ENCODE peak calls at places on chromosomes 3 and 15, in seven cellular contexts. H, T, M, A, J, Y and O are unnamed samples.
A peak's percentile ranks its signal among the peaks of the same experiment; 100 is the strongest.

GRCh38 chr3:142568393-142569017 is 10.0 kb downstream of the ATR start:
- DNase-seq in H (no peak), T (no peak), M (no peak), A (no peak), J (peak; percentile 37), Y (no peak), O (no peak)

GRCh38 chr3:138206196-138206595 is 19.1 kb downstream of the ARMC8 start:
- DNase-seq in H (no peak), T (no peak), M (no peak), A (no peak), J (no peak), Y (no peak), O (no peak)

GRCh38 chr3:183764854-183765731 is 60.3 kb downstream of the MAP6D1 start:
- DNase-seq in H (peak; percentile 73), T (no peak), M (no peak), A (peak; percentile 23), J (no peak), Y (no peak), O (no peak)

GRCh38 chr3:66542153-66542552 is 41.3 kb upstream of the LRIG1 start:
- DNase-seq in H (no peak), T (no peak), M (no peak), A (no peak), J (no peak), Y (no peak), O (no peak)

GRCh38 chr3:61057491-61057890 is 193.8 kb downstream of the FHIT start:
- DNase-seq in H (no peak), T (no peak), M (no peak), A (no peak), J (no peak), Y (no peak), O (no peak)

GRCh38 chr3:86996261-86996955 is 5.5 kb upstream of the VGLL3 start:
- DNase-seq in H (peak; percentile 32), T (no peak), M (no peak), A (no peak), J (no peak), Y (no peak), O (no peak)

GRCh38 chr3:7285502-7285901 is 424.6 kb downstream of the GRM7 start:
- DNase-seq in H (peak; percentile 44), T (no peak), M (no peak), A (no peak), J (peak; percentile 29), Y (peak; percentile 9), O (no peak)

GRCh38 chr15:82999905-83000671 is 11.4 kb downstream of the C15orf40 start:
- DNase-seq in H (peak; percentile 76), T (peak; percentile 51), M (peak; percentile 46), A (peak; percentile 68), J (peak; percentile 58), Y (peak; percentile 28), O (peak; percentile 77)

GRCh38 chr3:131903988-131904415 is 130.8 kb downstream of the CPNE4 start:
- DNase-seq in H (peak; percentile 94), T (no peak), M (peak; percentile 79), A (no peak), J (no peak), Y (no peak), O (no peak)

GRCh38 chr3:194087995-194088841 is 47.7 kb upstream of the HES1 start:
- DNase-seq in H (no peak), T (peak; percentile 38), M (no peak), A (no peak), J (no peak), Y (no peak), O (no peak)

GRCh38 chr3:51798561-51798960 is 19.5 kb upstream of the IQCF6 start:
- DNase-seq in H (no peak), T (no peak), M (no peak), A (no peak), J (peak; percentile 52), Y (no peak), O (no peak)

GRCh38 chr3:8313591-8314298 is 187.9 kb upstream of the LMCD1 start:
- DNase-seq in H (no peak), T (no peak), M (no peak), A (no peak), J (no peak), Y (no peak), O (no peak)

GRCh38 chr3:139689122-139689521 is 11.3 kb upstream of the NMNAT3 start:
- DNase-seq in H (no peak), T (no peak), M (no peak), A (no peak), J (peak; percentile 95), Y (no peak), O (no peak)

GRCh38 chr3:40116478-40117162 is 192.9 kb upstream of the EIF1B start:
- DNase-seq in H (peak; percentile 53), T (no peak), M (no peak), A (no peak), J (no peak), Y (no peak), O (no peak)

GRCh38 chr15:66925721-66926120 is 139.7 kb upstream of the SMAD3 start:
- DNase-seq in H (no peak), T (no peak), M (no peak), A (no peak), J (no peak), Y (no peak), O (no peak)

GRCh38 chr3:24123596-24123995 is 178.5 kb downstream of the NR1D2 start:
- DNase-seq in H (peak; percentile 50), T (no peak), M (peak; percentile 20), A (no peak), J (no peak), Y (no peak), O (no peak)

GRCh38 chr15:76861815-76862397 is 43.2 kb downstream of the SCAPER start:
- DNase-seq in H (no peak), T (no peak), M (no peak), A (no peak), J (no peak), Y (no peak), O (no peak)

GRCh38 chr3:159805411-159805772 is 183.2 kb upstream of the IL12A start:
- DNase-seq in H (no peak), T (no peak), M (no peak), A (no peak), J (no peak), Y (no peak), O (no peak)
- TF ChIP-seq CTCF in H (no peak), T (no peak), M (no peak), A (no peak), J (no peak), Y (no peak), O (no peak)

GRCh38 chr15:81032818-81033217 is 32.1 kb downstream of the TLNRD1 start:
- DNase-seq in H (no peak), T (no peak), M (no peak), A (no peak), J (no peak), Y (no peak), O (no peak)
- TF ChIP-seq CTCF in H (no peak), T (no peak), M (no peak), A (no peak), J (no peak), Y (no peak), O (no peak)

DNA sequence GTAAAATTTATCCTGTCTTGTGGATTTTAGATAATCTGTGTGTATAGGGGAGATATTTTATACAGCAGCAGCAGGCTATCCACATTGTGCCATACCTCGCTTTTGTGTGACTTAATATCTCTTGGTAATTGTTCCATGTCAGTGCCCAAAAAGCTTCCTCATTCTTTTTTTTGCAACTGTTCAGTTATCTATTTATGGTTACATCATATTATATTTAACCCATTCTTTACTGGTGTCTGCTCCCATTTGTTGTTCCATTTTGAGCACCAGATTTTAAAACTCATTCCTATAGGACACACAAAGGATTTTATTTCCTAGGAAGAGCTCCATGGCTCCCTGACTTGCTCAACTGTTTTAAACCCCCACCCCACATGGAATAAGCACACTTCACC is 86.3 kb upstream of the RASGRP1 start:
- DNase-seq in H (no peak), T (peak; percentile 39), M (no peak), A (no peak), J (no peak), Y (no peak), O (no peak)
- TF ChIP-seq CTCF in H (no peak), T (no peak), M (no peak), A (no peak), J (no peak), Y (no peak), O (no peak)

GRCh38 chr15:32130823-32131222 is 100.5 kb downstream of the CHRNA7 start:
- DNase-seq in H (no peak), T (no peak), M (no peak), A (no peak), J (no peak), Y (no peak), O (no peak)
- TF ChIP-seq CTCF in H (no peak), T (no peak), M (no peak), A (no peak), J (peak; percentile 28), Y (peak; percentile 46), O (no peak)

GRCh38 chr3:127678611-127679533 is 6.1 kb downstream of the ABTB1 start:
- DNase-seq in H (no peak), T (peak; percentile 33), M (no peak), A (no peak), J (no peak), Y (no peak), O (no peak)

GRCh38 chr3:127680790-127681189 is 8.0 kb downstream of the ABTB1 start:
- DNase-seq in H (no peak), T (no peak), M (no peak), A (no peak), J (no peak), Y (no peak), O (no peak)

GRCh38 chr3:127680146-127680661 is 7.5 kb downstream of the ABTB1 start:
- DNase-seq in H (no peak), T (peak; percentile 5), M (no peak), A (no peak), J (no peak), Y (no peak), O (no peak)

GRCh38 chr3:127678315-127678599 is 5.5 kb downstream of the ABTB1 start:
- DNase-seq in H (no peak), T (peak; percentile 38), M (no peak), A (no peak), J (no peak), Y (no peak), O (no peak)

DNA sequence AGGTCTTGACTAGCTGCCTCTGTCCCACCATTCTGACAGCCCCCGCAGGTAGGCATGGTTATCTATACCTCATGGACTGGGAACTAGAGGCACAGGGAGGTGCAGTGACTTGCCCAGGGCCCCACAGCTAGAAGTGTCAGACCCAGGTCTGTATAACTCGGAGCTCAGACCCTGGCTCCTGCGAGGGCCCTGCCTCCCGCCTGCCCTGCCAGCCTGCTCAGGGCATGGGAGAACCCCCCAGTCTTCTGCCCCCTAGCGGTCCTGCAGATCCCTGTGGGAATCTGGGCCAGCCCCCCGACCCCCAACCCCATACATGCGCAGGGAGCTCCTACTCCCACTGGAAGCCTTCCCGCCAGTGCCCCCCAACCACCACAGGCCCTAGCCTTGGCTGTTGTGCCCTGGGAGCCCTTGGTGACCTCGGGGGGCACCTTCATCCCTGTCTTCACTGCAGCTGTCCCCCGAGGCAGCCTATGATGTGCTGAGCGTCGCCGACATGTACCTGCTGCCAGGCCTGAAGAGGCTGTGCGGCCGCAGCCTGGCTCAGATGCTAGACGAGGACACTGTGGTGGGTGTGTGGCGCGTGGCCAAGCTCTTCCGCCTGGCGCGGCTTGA is 6.9 kb downstream of the ABTB1 start:
- DNase-seq in H (no peak), T (peak; percentile 6), M (no peak), A (no peak), J (peak; percentile 56), Y (no peak), O (no peak)
- TF ChIP-seq CTCF in H (no peak), T (no peak), M (no peak), A (no peak), J (peak; percentile 52), Y (no peak), O (peak; percentile 21)